ENCODE peak calls at places on chromosomes 1 and 21, in five cellular contexts. C is left ventricle myocardium superior, U is coronary artery, E is ovary, Y is OCI-LY7. V is an unnamed sample.

GRCh38 chr1:111596499-111596898 is 23.1 kb upstream of the RAP1A start:
- DNase-seq in C (no peak), U (no peak), Y (no peak), E (no peak), V (no peak)

GRCh38 chr1:206823725-206824124 is 41.7 kb upstream of the IL20 start:
- DNase-seq in Y (no peak), E (peak), C (no peak), U (no peak), V (no peak)

GRCh38 chr21:39316062-39316461 is 2.6 kb upstream of the BRWD1 start:
- DNase-seq in E (no peak), Y (no peak), C (no peak), U (no peak), V (no peak)

GRCh38 chr1:149942207-149942606 is 5.5 kb upstream of the MTMR11 start:
- DNase-seq in Y (no peak), U (no peak), E (no peak), C (no peak), V (peak)

GRCh38 chr1:98441281-98441680 is 220.2 kb upstream of the SNX7 start:
- DNase-seq in Y (no peak), C (no peak), E (no peak), U (no peak), V (no peak)

GRCh38 chr1:25572708-25573590 is 29.5 kb downstream of the LDLRAP1 start:
- DNase-seq in E (peak), U (no peak), Y (peak), C (no peak), V (no peak)

GRCh38 chr1:178941849-178942248 is 71.0 kb upstream of the ANGPTL1 start:
- DNase-seq in U (peak), C (no peak), Y (no peak), E (peak), V (no peak)

GRCh38 chr1:29651684-29652665 is 415.7 kb downstream of the PTPRU start:
- DNase-seq in Y (no peak), U (peak), C (no peak), E (no peak), V (peak)

GRCh38 chr1:116817582-116818064 is 63.4 kb downstream of the CD2 start:
- DNase-seq in E (no peak), Y (peak), U (no peak), C (no peak), V (peak)

GRCh38 chr1:30383131-30383793 is 340.1 kb downstream of the MATN1 start:
- DNase-seq in Y (no peak), E (peak), U (no peak), C (no peak), V (no peak)

GRCh38 chr21:37862536-37862935 is 53.7 kb downstream of the KCNJ6 start:
- DNase-seq in E (no peak), C (no peak), Y (peak), U (no peak), V (peak)

GRCh38 chr1:204941415-204942338 is 71.0 kb downstream of the NFASC start:
- DNase-seq in Y (peak), C (peak), U (no peak), E (peak), V (peak)

GRCh38 chr1:202952818-202953217 is 5.3 kb downstream of the ADIPOR1 start:
- DNase-seq in U (no peak), E (no peak), Y (no peak), C (no peak), V (no peak)

GRCh38 chr1:212827831-212828278 is 19.6 kb downstream of the SPATA45 start:
- DNase-seq in C (no peak), E (no peak), Y (no peak), U (no peak), V (no peak)

GRCh38 chr1:6012529-6013318 is 20.5 kb upstream of the NPHP4 start:
- DNase-seq in E (no peak), C (peak), U (no peak), Y (no peak), V (no peak)

GRCh38 chr1:113391643-113392271 is 1.4 kb downstream of the MAGI3 start:
- DNase-seq in E (no peak), C (no peak), Y (peak), U (no peak), V (no peak)

GRCh38 chr1:177355575-177355974 is 184.8 kb downstream of the BRINP2 start:
- DNase-seq in U (no peak), E (no peak), C (no peak), Y (peak), V (no peak)

GRCh38 chr1:216422821-216423529 is at the start of gene USH2A:
- DNase-seq in C (no peak), E (no peak), U (no peak), Y (no peak), V (no peak)

GRCh38 chr1:150061632-150062101 is 5.9 kb upstream of the VPS45 start:
- DNase-seq in Y (no peak), C (no peak), E (no peak), U (no peak), V (no peak)

V was measured in heart right ventricle.